ENCODE peak calls at places on chromosomes 1 and 21, in ten cellular contexts. S, V, Q, A, H, Z, Y, N, B and F are unnamed samples.
A peak's percentile ranks its signal among the peaks of the same experiment; 100 is the strongest.

GRCh38 chr21:33897098-33897497 is 18.5 kb downstream of the ATP5PO start:
- DNase-seq in S (no peak), V (no peak), Q (no peak), A (no peak), H (no peak), Z (no peak), Y (no peak), N (no peak), B (no peak), F (no peak)

GRCh38 chr1:3311711-3312110 is 142.8 kb upstream of the ARHGEF16 start:
- DNase-seq in S (no peak), V (no peak), Q (no peak), A (no peak), H (no peak), Z (no peak), Y (no peak), N (no peak), B (no peak), F (no peak)

GRCh38 chr1:188433428-188433827 is 1604.7 kb downstream of the PLA2G4A start:
- DNase-seq in S (no peak), V (no peak), Q (no peak), A (no peak), H (no peak), Z (no peak), Y (no peak), N (no peak), B (no peak), F (no peak)

GRCh38 chr1:106254748-106255147 is 801.7 kb upstream of the PRMT6 start:
- DNase-seq in S (no peak), V (no peak), Q (no peak), A (no peak), H (no peak), Z (no peak), Y (no peak), N (no peak), B (no peak), F (no peak)

GRCh38 chr1:64900916-64901315 is 65.4 kb downstream of the JAK1 start:
- DNase-seq in S (no peak), V (no peak), Q (no peak), A (no peak), H (no peak), Z (no peak), Y (no peak), N (no peak), B (no peak), F (no peak)

GRCh38 chr1:183331095-183331742 is 87.0 kb downstream of the NMNAT2 start:
- DNase-seq in S (no peak), V (peak; percentile 66), Q (no peak), A (no peak), H (no peak), Z (no peak), Y (no peak), N (no peak), B (no peak), F (no peak)

GRCh38 chr1:100396651-100397050 is 44.3 kb downstream of the CDC14A start:
- DNase-seq in S (no peak), V (no peak), Q (no peak), A (no peak), H (no peak), Z (no peak), Y (no peak), N (no peak), B (no peak), F (peak; percentile 27)

GRCh38 chr1:89987170-89987819 is 7.6 kb upstream of the ZNF326 start:
- DNase-seq in S (peak; percentile 67), V (no peak), Q (peak; percentile 52), A (peak; percentile 71), H (no peak), Z (peak; percentile 68), Y (peak; percentile 53), N (peak; percentile 67), B (peak; percentile 59), F (peak; percentile 89)

GRCh38 chr1:19203440-19203839 is 6.6 kb downstream of the UBR4 start:
- DNase-seq in S (peak; percentile 48), V (no peak), Q (no peak), A (no peak), H (no peak), Z (peak; percentile 45), Y (no peak), N (peak; percentile 30), B (peak; percentile 80), F (peak; percentile 32)

GRCh38 chr1:175338447-175339135 is 146.0 kb upstream of the KIAA0040 start:
- DNase-seq in S (peak; percentile 38), V (peak; percentile 92), Q (peak; percentile 29), A (peak; percentile 42), H (no peak), Z (no peak), Y (peak; percentile 15), N (peak; percentile 21), B (no peak), F (peak; percentile 34)

GRCh38 chr21:43270800-43271261 is 102.0 kb downstream of the CRYAA start:
- DNase-seq in S (no peak), V (no peak), Q (no peak), A (no peak), H (peak; percentile 66), Z (no peak), Y (no peak), N (no peak), B (no peak), F (no peak)

GRCh38 chr21:33968082-33968997 is 52.7 kb upstream of the ATP5PO start:
- DNase-seq in S (no peak), V (peak; percentile 59), Q (no peak), A (no peak), H (no peak), Z (no peak), Y (peak; percentile 55), N (peak; percentile 59), B (no peak), F (no peak)

GRCh38 chr1:180616441-180616840 is 15.4 kb upstream of the XPR1 start:
- DNase-seq in S (no peak), V (no peak), Q (no peak), A (no peak), H (no peak), Z (no peak), Y (no peak), N (no peak), B (no peak), F (no peak)

GRCh38 chr21:25722631-25723030 is 12.1 kb downstream of the ATP5PF start:
- DNase-seq in S (no peak), V (no peak), Q (no peak), A (no peak), H (no peak), Z (no peak), Y (no peak), N (no peak), B (no peak), F (no peak)

GRCh38 chr1:43861337-43861736 is 72.3 kb upstream of the ARTN start:
- DNase-seq in S (no peak), V (no peak), Q (no peak), A (no peak), H (no peak), Z (no peak), Y (no peak), N (no peak), B (no peak), F (no peak)

GRCh38 chr21:41878831-41879189 is 334 bp downstream of the PRDM15 start:
- DNase-seq in S (peak; percentile 84), V (peak; percentile 79), Q (peak; percentile 78), A (peak; percentile 54), H (peak; percentile 87), Z (peak; percentile 74), Y (peak; percentile 56), N (peak; percentile 97), B (peak; percentile 74), F (peak; percentile 86)

GRCh38 chr1:44464361-44464760 is 59.3 kb downstream of the RNF220 start:
- DNase-seq in S (no peak), V (no peak), Q (no peak), A (no peak), H (no peak), Z (no peak), Y (no peak), N (peak; percentile 26), B (no peak), F (no peak)

GRCh38 chr21:25934771-25935224 is 200.0 kb downstream of the GABPA start:
- DNase-seq in S (peak; percentile 81), V (no peak), Q (no peak), A (no peak), H (no peak), Z (peak; percentile 81), Y (peak; percentile 15), N (peak; percentile 78), B (peak; percentile 84), F (no peak)

GRCh38 chr1:63367218-63368103 is at the start of gene ALG6:
- DNase-seq in S (peak; percentile 97), V (peak; percentile 99), Q (peak; percentile 97), A (peak; percentile 76), H (peak; percentile 98), Z (peak; percentile 87), Y (peak; percentile 90), N (peak; percentile 95), B (peak; percentile 90), F (peak; percentile 94)
- TF ChIP-seq POLR2A in S (peak; percentile 68), V (peak; percentile 68), Q (peak; percentile 63), A (peak; percentile 85), H (peak; percentile 50), Z (no peak), Y (peak; percentile 94), N (peak; percentile 89), B (peak; percentile 71), F (peak; percentile 94)

GRCh38 chr1:1677718-1678580 is 14.6 kb downstream of the SLC35E2B start:
- DNase-seq in S (no peak), V (no peak), Q (peak; percentile 77), A (no peak), H (peak; percentile 27), Z (no peak), Y (no peak), N (no peak), B (no peak), F (no peak)
- TF ChIP-seq POLR2A in S (no peak), V (no peak), Q (peak; percentile 68), A (no peak), H (no peak), Z (no peak), Y (no peak), N (no peak), B (no peak), F (no peak)

GRCh38 chr1:172748201-172748600 is 89.3 kb downstream of the FASLG start:
- DNase-seq in S (no peak), V (no peak), Q (no peak), A (no peak), H (no peak), Z (no peak), Y (no peak), N (no peak), B (no peak), F (no peak)

GRCh38 chr1:172746091-172746949 is 87.4 kb downstream of the FASLG start:
- DNase-seq in S (no peak), V (no peak), Q (peak; percentile 32), A (peak; percentile 91), H (no peak), Z (peak; percentile 69), Y (peak; percentile 51), N (peak; percentile 55), B (peak; percentile 24), F (peak; percentile 35)

GRCh38 chr1:172742599-172743500 is 83.9 kb downstream of the FASLG start:
- DNase-seq in S (no peak), V (no peak), Q (no peak), A (peak; percentile 49), H (no peak), Z (no peak), Y (peak; percentile 12), N (no peak), B (no peak), F (peak; percentile 69)

GRCh38 chr1:172745014-172745413 is 86.1 kb downstream of the FASLG start:
- DNase-seq in S (no peak), V (no peak), Q (no peak), A (peak; percentile 71), H (no peak), Z (peak; percentile 45), Y (peak; percentile 30), N (no peak), B (peak; percentile 28), F (peak; percentile 69)
- TF ChIP-seq POLR2A in S (no peak), V (no peak), Q (no peak), A (no peak), H (no peak), Z (no peak), Y (no peak), N (no peak), B (no peak), F (no peak)

GRCh38 chr1:161198877-161199431 is at the start of gene ADAMTS4:
- DNase-seq in S (peak; percentile 43), V (peak; percentile 70), Q (no peak), A (no peak), H (peak; percentile 82), Z (peak; percentile 62), Y (no peak), N (no peak), B (no peak), F (no peak)
- TF ChIP-seq POLR2A in S (no peak), V (no peak), Q (no peak), A (no peak), H (peak; percentile 97), Z (no peak), Y (no peak), N (no peak), B (peak; percentile 18), F (no peak)